ENCODE peak calls at places on chromosomes 16 and 17, in eight cellular contexts. One of them, this sample, is unnamed.

GRCh38 chr17:8880466-8880865 is 13.0 kb upstream of the PIK3R6 start:
- DNase-seq in heart left ventricle: no peak
- DNase-seq in NCI-H2081: no peak
- DNase-seq in posterior cingulate gyrus: no peak
- DNase-seq in stimulated activated CD4-positive, alpha-beta T cell treated with anti-CD3 and anti-CD28 coated beads, TNF-alpha, amount 100 ng/mL, for 1 hour: no peak
- DNase-seq in lower leg skin: no peak
- DNase-seq in H54: no peak
- DNase-seq in GM20000: no peak
- DNase-seq in this sample: no peak

GRCh38 chr17:27481327-27481726 is 25.1 kb downstream of the KSR1 start:
- DNase-seq in GM20000: no peak
- DNase-seq in H54: no peak
- DNase-seq in lower leg skin: no peak
- DNase-seq in posterior cingulate gyrus: no peak
- DNase-seq in NCI-H2081: no peak
- DNase-seq in stimulated activated CD4-positive, alpha-beta T cell treated with anti-CD3 and anti-CD28 coated beads, TNF-alpha, amount 100 ng/mL, for 1 hour: peak; percentile 31
- DNase-seq in heart left ventricle: no peak
- DNase-seq in this sample: no peak

GRCh38 chr16:11361043-11361442 is 15.8 kb downstream of the RMI2 start:
- DNase-seq in GM20000: no peak
- DNase-seq in stimulated activated CD4-positive, alpha-beta T cell treated with anti-CD3 and anti-CD28 coated beads, TNF-alpha, amount 100 ng/mL, for 1 hour: no peak
- DNase-seq in heart left ventricle: no peak
- DNase-seq in posterior cingulate gyrus: no peak
- DNase-seq in H54: no peak
- DNase-seq in lower leg skin: no peak
- DNase-seq in NCI-H2081: no peak
- DNase-seq in this sample: no peak

GRCh38 chr16:83245061-83245460 is 562.7 kb upstream of the HSBP1 start:
- DNase-seq in lower leg skin: no peak
- DNase-seq in stimulated activated CD4-positive, alpha-beta T cell treated with anti-CD3 and anti-CD28 coated beads, TNF-alpha, amount 100 ng/mL, for 1 hour: no peak
- DNase-seq in NCI-H2081: no peak
- DNase-seq in H54: no peak
- DNase-seq in posterior cingulate gyrus: no peak
- DNase-seq in GM20000: no peak
- DNase-seq in heart left ventricle: no peak
- DNase-seq in this sample: no peak

GRCh38 chr17:46841561-46842379 is 9.6 kb upstream of the WNT9B start:
- DNase-seq in H54: no peak
- DNase-seq in posterior cingulate gyrus: no peak
- DNase-seq in NCI-H2081: no peak
- DNase-seq in heart left ventricle: no peak
- DNase-seq in stimulated activated CD4-positive, alpha-beta T cell treated with anti-CD3 and anti-CD28 coated beads, TNF-alpha, amount 100 ng/mL, for 1 hour: no peak
- DNase-seq in lower leg skin: no peak
- DNase-seq in GM20000: no peak
- DNase-seq in this sample: no peak

GRCh38 chr16:89565506-89566372 is 5.3 kb downstream of the RPL13 start:
- DNase-seq in lower leg skin: peak; percentile 90
- DNase-seq in H54: no peak
- DNase-seq in GM20000: no peak
- DNase-seq in NCI-H2081: peak; percentile 9
- DNase-seq in stimulated activated CD4-positive, alpha-beta T cell treated with anti-CD3 and anti-CD28 coated beads, TNF-alpha, amount 100 ng/mL, for 1 hour: peak; percentile 18
- DNase-seq in posterior cingulate gyrus: no peak
- DNase-seq in heart left ventricle: no peak
- DNase-seq in this sample: peak; percentile 64

GRCh38 chr17:64687376-64687775 is 25.3 kb upstream of the SMURF2 start:
- DNase-seq in NCI-H2081: no peak
- DNase-seq in posterior cingulate gyrus: no peak
- DNase-seq in GM20000: no peak
- DNase-seq in heart left ventricle: no peak
- DNase-seq in H54: no peak
- DNase-seq in stimulated activated CD4-positive, alpha-beta T cell treated with anti-CD3 and anti-CD28 coated beads, TNF-alpha, amount 100 ng/mL, for 1 hour: no peak
- DNase-seq in lower leg skin: no peak
- DNase-seq in this sample: no peak

GRCh38 chr16:24075929-24076716 is 180.0 kb upstream of the CACNG3 start:
- DNase-seq in posterior cingulate gyrus: no peak
- DNase-seq in lower leg skin: no peak
- DNase-seq in H54: no peak
- DNase-seq in stimulated activated CD4-positive, alpha-beta T cell treated with anti-CD3 and anti-CD28 coated beads, TNF-alpha, amount 100 ng/mL, for 1 hour: no peak
- DNase-seq in heart left ventricle: no peak
- DNase-seq in NCI-H2081: no peak
- DNase-seq in GM20000: peak; percentile 18
- DNase-seq in this sample: no peak

GRCh38 chr17:67128700-67129099 is 84.3 kb downstream of the CACNG1 start:
- DNase-seq in H54: no peak
- DNase-seq in heart left ventricle: no peak
- DNase-seq in GM20000: no peak
- DNase-seq in posterior cingulate gyrus: no peak
- DNase-seq in NCI-H2081: no peak
- DNase-seq in lower leg skin: no peak
- DNase-seq in stimulated activated CD4-positive, alpha-beta T cell treated with anti-CD3 and anti-CD28 coated beads, TNF-alpha, amount 100 ng/mL, for 1 hour: no peak
- DNase-seq in this sample: no peak

GRCh38 chr17:74199306-74200092 is 4.0 kb upstream of the RPL38 start:
- DNase-seq in posterior cingulate gyrus: peak; percentile 61
- DNase-seq in stimulated activated CD4-positive, alpha-beta T cell treated with anti-CD3 and anti-CD28 coated beads, TNF-alpha, amount 100 ng/mL, for 1 hour: peak; percentile 29
- DNase-seq in NCI-H2081: peak; percentile 64
- DNase-seq in H54: peak; percentile 85
- DNase-seq in GM20000: peak; percentile 76
- DNase-seq in lower leg skin: peak; percentile 94
- DNase-seq in heart left ventricle: peak; percentile 46
- DNase-seq in this sample: no peak

GRCh38 chr17:78974635-78975591 is 4.8 kb downstream of the LGALS3BP start:
- DNase-seq in H54: no peak
- DNase-seq in NCI-H2081: no peak
- DNase-seq in GM20000: no peak
- DNase-seq in posterior cingulate gyrus: no peak
- DNase-seq in stimulated activated CD4-positive, alpha-beta T cell treated with anti-CD3 and anti-CD28 coated beads, TNF-alpha, amount 100 ng/mL, for 1 hour: no peak
- DNase-seq in heart left ventricle: peak; percentile 52
- DNase-seq in lower leg skin: peak; percentile 96
- DNase-seq in this sample: peak; percentile 45

GRCh38 chr17:251531-251930 is 70.1 kb upstream of the DOC2B start:
- DNase-seq in NCI-H2081: no peak
- DNase-seq in H54: no peak
- DNase-seq in GM20000: no peak
- DNase-seq in posterior cingulate gyrus: no peak
- DNase-seq in stimulated activated CD4-positive, alpha-beta T cell treated with anti-CD3 and anti-CD28 coated beads, TNF-alpha, amount 100 ng/mL, for 1 hour: no peak
- DNase-seq in lower leg skin: peak; percentile 77
- DNase-seq in heart left ventricle: no peak
- DNase-seq in this sample: no peak

GRCh38 chr16:4140652-4141051 is 24.4 kb upstream of the ADCY9 start:
- DNase-seq in lower leg skin: no peak
- DNase-seq in heart left ventricle: no peak
- DNase-seq in H54: no peak
- DNase-seq in posterior cingulate gyrus: no peak
- DNase-seq in GM20000: no peak
- DNase-seq in stimulated activated CD4-positive, alpha-beta T cell treated with anti-CD3 and anti-CD28 coated beads, TNF-alpha, amount 100 ng/mL, for 1 hour: no peak
- DNase-seq in NCI-H2081: no peak
- DNase-seq in this sample: no peak